ENCODE peak calls at places on chromosomes 1 and 21, in eight cellular contexts. One of them, this sample, is unnamed. For H3K27me3 and H3K36me3, the result is how much of the 10 kb centered on the place peaks cover.

GRCh38 chr1:94081566-94082344 is 39.2 kb downstream of the ABCA4 start:
- DNase-seq in fibroblast of lung: peak
- DNase-seq in tibial nerve: no peak
- DNase-seq in GM23248: peak
- DNase-seq in PC-9: no peak
- DNase-seq in SK-N-SH: no peak
- DNase-seq in heart left ventricle: no peak
- DNase-seq in CD8-positive, alpha-beta T cell: no peak
- DNase-seq in this sample: no peak

GRCh38 chr1:9058465-9058864 is 11.0 kb downstream of the SLC2A5 start:
- DNase-seq in fibroblast of lung: no peak
- DNase-seq in tibial nerve: no peak
- DNase-seq in GM23248: peak
- DNase-seq in PC-9: no peak
- DNase-seq in SK-N-SH: no peak
- DNase-seq in heart left ventricle: no peak
- DNase-seq in CD8-positive, alpha-beta T cell: no peak
- DNase-seq in this sample: no peak

GRCh38 chr1:208224192-208224713 is 19.9 kb downstream of the PLXNA2 start:
- DNase-seq in fibroblast of lung: no peak
- DNase-seq in tibial nerve: no peak
- DNase-seq in GM23248: no peak
- DNase-seq in PC-9: no peak
- DNase-seq in SK-N-SH: no peak
- DNase-seq in heart left ventricle: no peak
- DNase-seq in CD8-positive, alpha-beta T cell: no peak
- DNase-seq in this sample: no peak

GRCh38 chr1:222761171-222761570 is 24.2 kb downstream of the FAM177B start:
- DNase-seq in fibroblast of lung: no peak
- DNase-seq in tibial nerve: no peak
- DNase-seq in GM23248: no peak
- DNase-seq in PC-9: no peak
- DNase-seq in SK-N-SH: no peak
- DNase-seq in heart left ventricle: no peak
- DNase-seq in CD8-positive, alpha-beta T cell: no peak
- DNase-seq in this sample: no peak

GRCh38 chr21:45376459-45377324 is 28.3 kb upstream of the COL18A1 start:
- DNase-seq in fibroblast of lung: no peak
- DNase-seq in tibial nerve: no peak
- DNase-seq in GM23248: peak
- DNase-seq in PC-9: no peak
- DNase-seq in SK-N-SH: no peak
- DNase-seq in heart left ventricle: peak
- DNase-seq in CD8-positive, alpha-beta T cell: no peak
- DNase-seq in this sample: no peak

GRCh38 chr1:3292868-3293562 is 161.4 kb upstream of the ARHGEF16 start:
- DNase-seq in fibroblast of lung: peak
- DNase-seq in tibial nerve: no peak
- DNase-seq in GM23248: no peak
- DNase-seq in PC-9: peak
- DNase-seq in SK-N-SH: no peak
- DNase-seq in heart left ventricle: no peak
- DNase-seq in CD8-positive, alpha-beta T cell: no peak
- DNase-seq in this sample: no peak

GRCh38 chr1:201095581-201096531 is 16.4 kb downstream of the CACNA1S start:
- DNase-seq in fibroblast of lung: peak
- DNase-seq in tibial nerve: no peak
- DNase-seq in GM23248: no peak
- DNase-seq in PC-9: no peak
- DNase-seq in SK-N-SH: no peak
- DNase-seq in heart left ventricle: no peak
- DNase-seq in CD8-positive, alpha-beta T cell: no peak
- DNase-seq in this sample: no peak

GRCh38 chr1:193850745-193851144 is 664.3 kb upstream of the B3GALT2 start:
- DNase-seq in fibroblast of lung: peak
- DNase-seq in tibial nerve: no peak
- DNase-seq in GM23248: no peak
- DNase-seq in PC-9: no peak
- DNase-seq in SK-N-SH: no peak
- DNase-seq in heart left ventricle: no peak
- DNase-seq in CD8-positive, alpha-beta T cell: no peak
- DNase-seq in this sample: no peak

GRCh38 chr1:67883069-67883468 is 49.8 kb upstream of the GNG12 start:
- DNase-seq in fibroblast of lung: peak
- DNase-seq in tibial nerve: no peak
- DNase-seq in GM23248: peak
- DNase-seq in PC-9: no peak
- DNase-seq in SK-N-SH: no peak
- DNase-seq in heart left ventricle: no peak
- DNase-seq in CD8-positive, alpha-beta T cell: no peak
- DNase-seq in this sample: no peak

GRCh38 chr1:13780780-13781179 is 80.8 kb downstream of the PRDM2 start:
- DNase-seq in fibroblast of lung: no peak
- DNase-seq in tibial nerve: no peak
- DNase-seq in GM23248: no peak
- DNase-seq in PC-9: no peak
- DNase-seq in SK-N-SH: no peak
- DNase-seq in heart left ventricle: no peak
- DNase-seq in CD8-positive, alpha-beta T cell: no peak
- DNase-seq in this sample: no peak

GRCh38 chr1:68213843-68214242 is 18.5 kb downstream of the WLS start:
- DNase-seq in fibroblast of lung: no peak
- DNase-seq in tibial nerve: peak
- DNase-seq in GM23248: peak
- DNase-seq in PC-9: no peak
- DNase-seq in SK-N-SH: peak
- DNase-seq in heart left ventricle: peak
- DNase-seq in CD8-positive, alpha-beta T cell: no peak
- DNase-seq in this sample: no peak

GRCh38 chr21:19501115-19501514 is 1097.5 kb upstream of the TMPRSS15 start:
- DNase-seq in fibroblast of lung: no peak
- DNase-seq in tibial nerve: no peak
- DNase-seq in GM23248: no peak
- DNase-seq in PC-9: no peak
- DNase-seq in SK-N-SH: no peak
- DNase-seq in heart left ventricle: no peak
- DNase-seq in CD8-positive, alpha-beta T cell: no peak
- DNase-seq in this sample: no peak

GRCh38 chr1:65939187-65939586 is 146.5 kb downstream of the PDE4B start:
- DNase-seq in fibroblast of lung: no peak
- DNase-seq in tibial nerve: no peak
- DNase-seq in GM23248: no peak
- DNase-seq in PC-9: no peak
- DNase-seq in SK-N-SH: no peak
- DNase-seq in heart left ventricle: no peak
- DNase-seq in CD8-positive, alpha-beta T cell: no peak
- DNase-seq in this sample: no peak

GRCh38 chr1:109427171-109427467 is 871 bp upstream of the PSMA5 start:
- DNase-seq in fibroblast of lung: no peak
- DNase-seq in tibial nerve: no peak
- DNase-seq in GM23248: peak
- DNase-seq in PC-9: no peak
- DNase-seq in SK-N-SH: no peak
- DNase-seq in heart left ventricle: no peak
- DNase-seq in CD8-positive, alpha-beta T cell: no peak
- DNase-seq in this sample: no peak

GRCh38 chr1:1165485-1165884 is 8.2 kb upstream of the TTLL10 start:
- DNase-seq in fibroblast of lung: no peak
- DNase-seq in tibial nerve: no peak
- DNase-seq in GM23248: no peak
- DNase-seq in PC-9: peak
- DNase-seq in SK-N-SH: no peak
- DNase-seq in heart left ventricle: no peak
- DNase-seq in CD8-positive, alpha-beta T cell: no peak
- DNase-seq in this sample: no peak

GRCh38 chr1:1165900-1166421 is 7.7 kb upstream of the TTLL10 start:
- DNase-seq in fibroblast of lung: no peak
- DNase-seq in tibial nerve: no peak
- DNase-seq in GM23248: no peak
- DNase-seq in PC-9: peak
- DNase-seq in SK-N-SH: no peak
- DNase-seq in heart left ventricle: peak
- DNase-seq in CD8-positive, alpha-beta T cell: no peak
- DNase-seq in this sample: no peak

GRCh38 chr1:1164361-1164700 is 9.3 kb upstream of the TTLL10 start:
- DNase-seq in fibroblast of lung: no peak
- DNase-seq in tibial nerve: no peak
- DNase-seq in GM23248: no peak
- DNase-seq in PC-9: no peak
- DNase-seq in SK-N-SH: no peak
- DNase-seq in heart left ventricle: no peak
- DNase-seq in CD8-positive, alpha-beta T cell: no peak
- DNase-seq in this sample: no peak

GRCh38 chr1:1163538-1164070 is 10.1 kb upstream of the TTLL10 start:
- DNase-seq in fibroblast of lung: no peak
- DNase-seq in tibial nerve: no peak
- DNase-seq in GM23248: no peak
- DNase-seq in PC-9: no peak
- DNase-seq in SK-N-SH: no peak
- DNase-seq in heart left ventricle: no peak
- DNase-seq in CD8-positive, alpha-beta T cell: no peak
- DNase-seq in this sample: peak

DNA sequence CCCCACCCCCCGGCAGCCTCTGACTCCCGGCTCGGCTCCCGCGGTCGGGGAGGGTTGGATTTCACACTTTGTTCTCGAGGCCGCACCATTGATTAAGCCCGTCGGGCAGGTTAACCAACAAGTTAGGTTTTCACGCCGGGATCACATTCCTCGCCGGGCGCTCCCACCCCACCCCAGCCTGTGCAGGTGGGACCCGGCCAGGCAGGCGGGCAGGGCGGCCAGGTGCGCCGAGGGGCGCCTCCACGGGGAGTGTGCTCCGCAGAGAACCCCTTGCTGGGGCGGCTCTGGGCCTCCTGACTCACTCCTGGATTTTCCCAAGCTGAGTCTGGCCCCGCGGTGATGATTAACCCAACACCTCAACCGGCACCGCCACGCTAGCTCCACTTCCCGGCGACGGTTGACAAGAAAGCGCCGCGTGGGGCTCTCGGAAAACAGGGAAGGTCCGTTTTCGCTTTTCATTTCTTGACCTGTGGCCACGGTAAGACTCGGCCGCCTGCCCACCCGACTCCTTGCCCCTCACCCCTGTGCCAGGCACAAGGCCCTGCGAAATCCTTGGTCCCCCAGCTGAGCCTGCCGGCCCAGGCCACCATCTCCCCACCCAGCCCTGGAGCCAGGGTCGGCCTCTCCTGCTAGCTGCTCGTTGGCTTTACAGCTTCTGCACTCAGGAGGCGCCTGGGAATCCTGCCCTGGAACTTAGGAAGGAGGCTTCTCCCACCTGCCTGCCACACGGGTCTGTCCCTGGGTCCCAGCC is 8.8 kb upstream of the TTLL10 start:
- DNase-seq in fibroblast of lung: peak
- DNase-seq in tibial nerve: no peak
- DNase-seq in GM23248: peak
- DNase-seq in PC-9: peak
- DNase-seq in SK-N-SH: no peak
- DNase-seq in heart left ventricle: no peak
- DNase-seq in CD8-positive, alpha-beta T cell: no peak
- DNase-seq in this sample: peak
- H3K4me3 ChIP-seq in fibroblast of lung: no peak
- H3K4me3 ChIP-seq in tibial nerve: no peak
- H3K4me3 ChIP-seq in GM23248: no peak
- H3K4me3 ChIP-seq in PC-9: peak
- H3K4me3 ChIP-seq in SK-N-SH: no peak
- H3K4me3 ChIP-seq in heart left ventricle: no peak
- H3K4me3 ChIP-seq in CD8-positive, alpha-beta T cell: no peak
- H3K4me3 ChIP-seq in this sample: no peak

DNA sequence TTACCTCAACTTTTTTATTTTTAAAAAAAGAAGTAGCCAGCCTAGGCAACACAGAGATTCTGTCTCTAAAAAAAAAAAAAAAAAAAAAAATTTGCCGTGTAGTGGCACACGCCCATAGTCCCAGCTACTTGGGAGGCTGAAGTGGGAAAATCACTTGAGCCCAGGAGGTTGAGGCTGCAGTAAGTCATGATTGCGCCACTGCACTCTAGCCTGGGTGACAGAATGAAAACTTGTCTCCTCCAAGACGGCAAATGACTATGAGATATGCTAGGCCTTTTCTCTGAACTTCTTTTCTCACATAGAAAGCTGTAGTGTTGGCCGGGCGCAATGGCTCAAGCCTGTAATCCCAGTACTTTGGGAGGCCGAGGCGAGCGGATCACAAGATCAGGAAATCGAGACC is 24.7 kb upstream of the PTCH2 start:
- DNase-seq in fibroblast of lung: no peak
- DNase-seq in tibial nerve: no peak
- DNase-seq in GM23248: no peak
- DNase-seq in PC-9: no peak
- DNase-seq in SK-N-SH: no peak
- DNase-seq in heart left ventricle: no peak
- DNase-seq in CD8-positive, alpha-beta T cell: no peak
- DNase-seq in this sample: no peak
- H3K27me3 ChIP-seq in fibroblast of lung: under half
- H3K27me3 ChIP-seq in tibial nerve: under half
- H3K27me3 ChIP-seq in GM23248: under half
- H3K27me3 ChIP-seq in PC-9: under half
- H3K27me3 ChIP-seq in SK-N-SH: under half
- H3K27me3 ChIP-seq in heart left ventricle: under half
- H3K27me3 ChIP-seq in CD8-positive, alpha-beta T cell: under half
- H3K27me3 ChIP-seq in this sample: under half

GRCh38 chr1:114715952-114716303 is 643 bp downstream of the NRAS start:
- DNase-seq in fibroblast of lung: no peak
- DNase-seq in tibial nerve: no peak
- DNase-seq in GM23248: peak
- DNase-seq in PC-9: no peak
- DNase-seq in SK-N-SH: peak
- DNase-seq in heart left ventricle: no peak
- DNase-seq in CD8-positive, alpha-beta T cell: no peak
- DNase-seq in this sample: no peak
- H3K36me3 ChIP-seq in fibroblast of lung: under half
- H3K36me3 ChIP-seq in tibial nerve: under half
- H3K36me3 ChIP-seq in GM23248: half or more
- H3K36me3 ChIP-seq in PC-9: half or more
- H3K36me3 ChIP-seq in SK-N-SH: half or more
- H3K36me3 ChIP-seq in heart left ventricle: half or more
- H3K36me3 ChIP-seq in CD8-positive, alpha-beta T cell: under half
- H3K36me3 ChIP-seq in this sample: under half

DNA sequence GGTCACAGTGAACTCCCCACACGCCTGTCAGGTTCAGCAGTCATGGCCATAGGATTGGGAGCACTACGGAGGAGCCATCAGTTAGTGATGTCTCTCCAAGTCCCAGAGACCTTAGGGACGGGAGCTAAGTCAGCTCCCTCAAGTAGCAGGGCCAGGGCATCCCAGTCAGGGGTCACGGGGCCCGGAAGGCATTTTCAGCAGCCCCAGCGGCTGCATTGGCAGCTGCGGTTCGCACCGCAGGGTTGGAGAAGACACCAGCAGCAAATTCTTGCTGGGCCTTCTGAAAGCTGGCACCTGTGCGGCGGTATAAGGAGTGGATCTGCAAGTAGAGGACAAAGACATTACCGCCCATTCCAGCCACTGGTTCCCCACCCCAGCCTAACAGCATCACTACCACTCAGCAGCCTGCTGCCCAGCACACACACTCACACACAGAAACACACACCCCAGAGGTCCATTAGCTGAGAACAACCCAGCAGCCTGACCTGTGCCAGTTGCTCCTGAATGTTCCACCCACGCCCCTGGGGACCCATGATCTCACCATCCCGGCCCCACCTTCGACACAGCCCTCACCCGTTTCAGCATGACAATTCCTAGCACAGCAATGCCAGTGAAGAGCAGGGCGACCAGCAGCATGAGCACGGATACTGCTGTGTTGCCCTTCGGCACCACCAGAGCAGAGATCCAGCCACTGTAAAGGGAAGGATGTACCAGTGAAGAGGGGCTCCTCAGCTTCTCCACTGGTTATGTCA is 994 bp upstream of the ENTREP3 start:
- DNase-seq in fibroblast of lung: no peak
- DNase-seq in tibial nerve: no peak
- DNase-seq in GM23248: peak
- DNase-seq in PC-9: no peak
- DNase-seq in SK-N-SH: no peak
- DNase-seq in heart left ventricle: no peak
- DNase-seq in CD8-positive, alpha-beta T cell: no peak
- DNase-seq in this sample: peak
- H3K4me3 ChIP-seq in fibroblast of lung: no peak
- H3K4me3 ChIP-seq in tibial nerve: no peak
- H3K4me3 ChIP-seq in GM23248: peak
- H3K4me3 ChIP-seq in PC-9: no peak
- H3K4me3 ChIP-seq in SK-N-SH: peak
- H3K4me3 ChIP-seq in heart left ventricle: no peak
- H3K4me3 ChIP-seq in CD8-positive, alpha-beta T cell: no peak
- H3K4me3 ChIP-seq in this sample: peak

This sample was measured in H7.